ENCODE peak calls at places on chromosome 15, in four cellular contexts. K, A, C and N are unnamed samples.

GRCh38 chr15:39710681-39711080 is 72.0 kb downstream of the FSIP1 start:
- DNase-seq in C (no peak), A (no peak), K (no peak), N (no peak)

GRCh38 chr15:89167267-89168176 is 53.9 kb downstream of the RLBP1 start:
- DNase-seq in A (peak; percentile 70), C (peak; percentile 34), K (no peak), N (peak; percentile 46)

GRCh38 chr15:26572606-26573350 is 200.1 kb downstream of the GABRB3 start:
- DNase-seq in A (no peak), K (no peak), C (no peak), N (no peak)

GRCh38 chr15:32716216-32716959 is 1.4 kb upstream of the GREM1 start:
- DNase-seq in A (no peak), K (no peak), C (no peak), N (no peak)

GRCh38 chr15:67520976-67521769 is at the start of gene C15orf61:
- DNase-seq in K (peak; percentile 95), A (peak; percentile 69), C (peak; percentile 90), N (peak; percentile 88)

GRCh38 chr15:60442763-60443162 is 36.2 kb downstream of the ICE2 start:
- DNase-seq in A (no peak), K (no peak), C (no peak), N (no peak)

GRCh38 chr15:39367591-39367990 is 213.3 kb upstream of the THBS1 start:
- DNase-seq in C (no peak), K (no peak), A (no peak), N (no peak)

GRCh38 chr15:32852771-32853170 is 135.0 kb downstream of the GREM1 start:
- DNase-seq in C (no peak), A (no peak), K (no peak), N (no peak)

GRCh38 chr15:75089781-75090734 is 66.7 kb downstream of the PPCDC start:
- DNase-seq in A (peak; percentile 72), K (peak; percentile 74), C (no peak), N (no peak)

GRCh38 chr15:100252779-100253417 is 88.9 kb downstream of the ADAMTS17 start:
- DNase-seq in A (no peak), K (no peak), C (no peak), N (no peak)

GRCh38 chr15:71802770-71803169 is 7.6 kb upstream of the NR2E3 start:
- DNase-seq in K (no peak), A (no peak), C (peak; percentile 29), N (no peak)

GRCh38 chr15:50906954-50907865 is 1.3 kb upstream of the AP4E1 start:
- DNase-seq in C (no peak), A (no peak), K (no peak), N (no peak)

GRCh38 chr15:42736178-42736792 is 643 bp downstream of the CDAN1 start:
- DNase-seq in C (peak; percentile 27), A (no peak), K (peak; percentile 63), N (no peak)

GRCh38 chr15:58520936-58521292 is 89.1 kb downstream of the LIPC start:
- DNase-seq in K (no peak), C (no peak), A (no peak), N (no peak)

GRCh38 chr15:58520464-58520863 is 88.7 kb downstream of the LIPC start:
- DNase-seq in A (no peak), K (no peak), C (peak; percentile 14), N (no peak)

GRCh38 chr15:58522865-58523264 is 91.1 kb downstream of the LIPC start:
- DNase-seq in K (no peak), A (no peak), C (no peak), N (no peak)

GRCh38 chr15:58522391-58522790 is 90.6 kb downstream of the LIPC start:
- DNase-seq in K (peak; percentile 66), A (no peak), C (no peak), N (no peak)

DNA sequence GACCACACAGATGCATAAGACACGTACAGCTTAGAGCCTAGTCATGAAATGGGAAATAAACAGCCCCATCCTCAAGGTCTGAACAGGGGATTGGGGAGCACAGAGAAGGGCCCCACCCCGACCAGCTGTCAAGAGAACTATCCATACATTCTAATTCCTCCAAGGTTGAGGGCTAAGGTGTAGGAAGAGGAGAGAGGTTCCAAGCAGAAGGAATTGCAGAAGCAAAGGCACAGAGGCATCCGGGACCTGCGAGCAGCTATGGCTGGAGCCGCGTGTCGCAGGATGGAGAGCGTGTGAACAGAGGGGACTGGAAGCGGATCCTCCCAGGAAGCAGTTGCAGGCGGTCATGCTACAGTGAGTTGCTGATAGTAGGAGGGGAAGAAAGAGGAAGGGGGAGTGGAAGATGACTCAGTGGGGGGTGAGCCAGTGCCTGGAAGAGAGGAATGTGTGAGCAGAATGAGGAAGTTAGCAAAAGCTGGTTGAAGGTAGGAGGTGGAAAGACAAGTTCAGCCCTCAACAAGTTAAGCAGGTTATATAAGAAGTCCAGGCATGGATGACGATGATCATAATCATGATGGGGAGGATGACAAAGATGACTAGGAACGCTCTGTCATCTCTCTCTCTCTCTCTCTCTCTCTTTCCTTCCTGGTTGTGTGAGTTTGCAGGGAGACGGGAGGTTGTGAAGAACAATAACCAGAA is 89.7 kb downstream of the LIPC start:
- DNase-seq in K (peak; percentile 77), C (peak; percentile 76), A (peak; percentile 70), N (no peak)
- H3K27ac ChIP-seq in K (peak overlapping the region; percentile 9), C (no peak overlapping the region), A (peak overlapping the region; percentile 87), N (no peak overlapping the region)

GRCh38 chr15:22868928-22869327 is 30.5 kb downstream of the NIPA2 start:
- DNase-seq in A (no peak), K (no peak), C (no peak), N (no peak)
- H3K27me3 ChIP-seq in A (no peaks in the 10 kb centered on the region), K (no peaks in the 10 kb centered on the region), C (no peaks in the 10 kb centered on the region), N (no peaks in the 10 kb centered on the region)

GRCh38 chr15:43769584-43770228 is 7.1 kb downstream of the ELL3 start:
- DNase-seq in C (peak; percentile 76), A (peak; percentile 75), K (peak; percentile 82), N (no peak)

GRCh38 chr15:43762824-43763223 is 13.9 kb downstream of the ELL3 start:
- DNase-seq in K (no peak), A (no peak), C (no peak), N (no peak)

GRCh38 chr15:43763819-43764446 is 12.8 kb downstream of the ELL3 start:
- DNase-seq in A (no peak), K (no peak), C (no peak), N (no peak)
- H3K27ac ChIP-seq in A (no peak overlapping the region), K (no peak overlapping the region), C (no peak overlapping the region), N (peak overlapping the region; percentile 21)

GRCh38 chr15:101380146-101380545 is 85.1 kb upstream of the SNRPA1 start:
- DNase-seq in K (no peak), C (no peak), A (no peak), N (no peak)

GRCh38 chr15:101384276-101384675 is 89.2 kb upstream of the SNRPA1 start:
- DNase-seq in C (no peak), K (no peak), A (no peak), N (peak; percentile 11)

GRCh38 chr15:101382544-101382943 is 87.5 kb upstream of the SNRPA1 start:
- DNase-seq in K (no peak), C (no peak), A (no peak), N (no peak)

GRCh38 chr15:101379647-101380046 is 84.6 kb upstream of the SNRPA1 start:
- DNase-seq in A (no peak), K (no peak), C (no peak), N (peak; percentile 43)

DNA sequence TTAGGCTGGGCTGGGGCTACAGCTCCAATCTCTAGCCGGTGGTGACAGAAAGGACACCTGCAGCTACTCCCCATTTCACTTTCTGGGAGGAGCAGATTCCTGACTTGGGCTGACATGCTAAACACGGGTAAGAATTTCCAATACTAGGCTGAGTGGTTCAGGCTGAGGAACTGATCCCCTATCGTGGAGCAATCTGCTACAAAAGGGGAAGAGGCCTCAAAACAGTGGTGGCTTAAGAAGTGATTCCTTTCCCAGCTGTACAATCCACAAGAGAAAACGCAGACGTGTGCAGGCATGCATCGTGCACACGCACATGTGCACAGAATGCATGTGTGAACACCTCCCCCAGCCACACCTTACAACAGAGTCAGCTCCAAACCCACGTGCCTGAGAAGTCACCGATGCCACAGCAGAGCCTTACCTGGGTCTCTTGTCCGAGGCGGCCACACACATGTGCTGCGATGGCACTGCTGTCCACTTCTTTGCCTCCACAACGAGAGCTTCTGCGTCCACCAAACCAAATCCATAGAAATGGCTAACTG is 86.7 kb upstream of the SNRPA1 start:
- DNase-seq in K (no peak), C (no peak), A (no peak), N (peak; percentile 28)
- H3K27me3 ChIP-seq in K (no peaks in the 10 kb centered on the region), C (no peaks in the 10 kb centered on the region), A (no peaks in the 10 kb centered on the region), N (no peaks in the 10 kb centered on the region)

DNA sequence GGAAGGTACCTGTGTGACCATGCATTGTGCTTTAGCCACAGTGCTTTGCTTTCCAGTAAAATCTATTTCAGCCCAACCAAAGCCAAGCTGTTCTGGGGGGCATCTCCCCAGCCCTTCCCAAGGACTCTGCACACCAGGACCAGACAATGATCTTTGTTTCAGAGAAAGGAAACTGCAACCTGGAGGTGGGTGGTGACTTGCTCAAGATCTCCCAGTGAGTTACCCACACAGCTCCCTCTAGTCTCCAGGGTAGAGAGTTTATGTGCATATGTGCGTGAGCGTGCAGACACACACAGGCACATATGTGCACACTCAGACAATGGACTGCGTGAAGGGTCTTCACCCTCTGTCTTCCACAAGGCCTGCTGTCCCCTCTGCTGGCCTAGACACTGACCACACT is 162.4 kb upstream of the TLE3 start:
- DNase-seq in A (no peak), K (no peak), C (no peak), N (no peak)
- H3K27ac ChIP-seq in A (no peak overlapping the region), K (no peak overlapping the region), C (no peak overlapping the region), N (no peak overlapping the region)

GRCh38 chr15:41417418-41417811 is 520 bp downstream of the RTF1 start:
- DNase-seq in A (no peak), K (peak; percentile 75), C (no peak), N (peak; percentile 67)
- H3K27me3 ChIP-seq in A (no peaks in the 10 kb centered on the region), K (no peaks in the 10 kb centered on the region), C (no peaks in the 10 kb centered on the region), N (no peaks in the 10 kb centered on the region)